ENCODE peak calls at places on chromosomes 11 and 22, in seven cellular contexts. J, L, E, G, Y, C and X are unnamed samples.

GRCh38 chr11:42778193-42778592 is 533.6 kb upstream of the API5 start:
- DNase-seq in J (no peak), L (no peak), E (no peak), G (no peak), Y (no peak), C (no peak), X (no peak)

GRCh38 chr11:20367313-20367948 is 3.9 kb downstream of the HTATIP2 start:
- DNase-seq in J (no peak), L (no peak), E (no peak), G (peak; percentile 92), Y (no peak), C (no peak), X (peak; percentile 93)

GRCh38 chr22:24011735-24012068 is 598 bp downstream of the CABIN1 start:
- DNase-seq in J (peak; percentile 76), L (no peak), E (peak; percentile 32), G (no peak), Y (no peak), C (no peak), X (peak; percentile 20)

GRCh38 chr22:29233503-29233902 is 27.8 kb downstream of the EMID1 start:
- DNase-seq in J (no peak), L (no peak), E (no peak), G (no peak), Y (no peak), C (no peak), X (no peak)

GRCh38 chr22:49590381-49590780 is 237.3 kb downstream of the BRD1 start:
- DNase-seq in J (peak; percentile 54), L (peak; percentile 46), E (no peak), G (no peak), Y (no peak), C (no peak), X (no peak)

GRCh38 chr11:87529486-87529885 is 491.8 kb downstream of the TMEM135 start:
- DNase-seq in J (no peak), L (no peak), E (no peak), G (peak; percentile 4), Y (no peak), C (no peak), X (peak; percentile 16)

GRCh38 chr11:69894126-69895047 is 75.2 kb upstream of the FGF3 start:
- DNase-seq in J (peak; percentile 51), L (peak; percentile 60), E (no peak), G (peak; percentile 17), Y (no peak), C (no peak), X (no peak)

GRCh38 chr22:26974914-26975313 is 317.5 kb downstream of the MIAT start:
- DNase-seq in J (no peak), L (no peak), E (no peak), G (no peak), Y (no peak), C (no peak), X (no peak)

GRCh38 chr22:50696799-50697561 is 24.4 kb downstream of the SHANK3 start:
- DNase-seq in J (peak; percentile 80), L (peak; percentile 65), E (no peak), G (peak; percentile 11), Y (peak; percentile 62), C (no peak), X (no peak)

GRCh38 chr11:40388097-40388818 is 1071.2 kb downstream of the LRRC4C start:
- DNase-seq in J (no peak), L (no peak), E (no peak), G (no peak), Y (no peak), C (no peak), X (peak; percentile 35)

GRCh38 chr11:69295995-69296889 is 2.3 kb downstream of the MYEOV start:
- DNase-seq in J (no peak), L (peak; percentile 76), E (no peak), G (peak; percentile 44), Y (peak; percentile 40), C (no peak), X (peak; percentile 71)

GRCh38 chr11:95284057-95285052 is 53.4 kb upstream of the SESN3 start:
- DNase-seq in J (no peak), L (no peak), E (no peak), G (peak; percentile 36), Y (no peak), C (no peak), X (peak; percentile 86)

GRCh38 chr11:75475767-75476650 is 43.0 kb upstream of the KLHL35 start:
- DNase-seq in J (peak; percentile 36), L (no peak), E (no peak), G (peak; percentile 30), Y (no peak), C (no peak), X (peak; percentile 61)

GRCh38 chr11:20530942-20531703 is 68.3 kb upstream of the SLC6A5 start:
- DNase-seq in J (no peak), L (no peak), E (no peak), G (no peak), Y (no peak), C (no peak), X (no peak)

GRCh38 chr22:43826142-43827093 is 14.3 kb upstream of the EFCAB6 start:
- DNase-seq in J (no peak), L (peak; percentile 53), E (peak; percentile 35), G (peak; percentile 68), Y (no peak), C (no peak), X (peak; percentile 75)

GRCh38 chr11:61334434-61335354 is 1.7 kb downstream of the TKFC start:
- DNase-seq in J (no peak), L (no peak), E (peak; percentile 42), G (peak; percentile 45), Y (no peak), C (no peak), X (peak; percentile 65)

GRCh38 chr11:128579790-128580504 is 7.4 kb downstream of the ETS1 start:
- DNase-seq in J (no peak), L (no peak), E (no peak), G (peak; percentile 53), Y (no peak), C (no peak), X (peak; percentile 85)

GRCh38 chr22:36551096-36551495 is 22.1 kb upstream of the EIF3D start:
- DNase-seq in J (no peak), L (no peak), E (no peak), G (no peak), Y (no peak), C (no peak), X (no peak)

GRCh38 chr11:122069946-122070345 is 46.1 kb downstream of the BLID start:
- DNase-seq in J (no peak), L (no peak), E (peak; percentile 26), G (peak; percentile 43), Y (peak; percentile 64), C (no peak), X (peak; percentile 43)

GRCh38 chr11:78371221-78371899 is 46.3 kb downstream of the GAB2 start:
- DNase-seq in J (no peak), L (no peak), E (no peak), G (no peak), Y (no peak), C (no peak), X (no peak)

GRCh38 chr22:37240941-37241320 is 3.1 kb downstream of the RAC2 start:
- DNase-seq in J (no peak), L (no peak), E (no peak), G (no peak), Y (no peak), C (no peak), X (no peak)

GRCh38 chr11:117519170-117519569 is 191.5 kb downstream of the CEP164 start:
- DNase-seq in J (no peak), L (no peak), E (no peak), G (no peak), Y (no peak), C (no peak), X (no peak)

GRCh38 chr22:17269224-17269606 is 50.0 kb upstream of the ADA2 start:
- DNase-seq in J (no peak), L (no peak), E (no peak), G (no peak), Y (no peak), C (no peak), X (no peak)

GRCh38 chr11:1455032-1455762 is 31.4 kb downstream of the MOB2 start:
- DNase-seq in J (no peak), L (no peak), E (no peak), G (no peak), Y (no peak), C (no peak), X (no peak)

GRCh38 chr11:128210148-128210940 is 377.0 kb downstream of the ETS1 start:
- DNase-seq in J (no peak), L (no peak), E (peak; percentile 44), G (peak; percentile 100), Y (no peak), C (no peak), X (peak; percentile 100)

GRCh38 chr11:26860411-26860810 is 133.5 kb upstream of the FIBIN start:
- DNase-seq in J (no peak), L (no peak), E (no peak), G (no peak), Y (no peak), C (no peak), X (no peak)

GRCh38 chr11:67119577-67120391 is 721 bp downstream of the KDM2A start:
- DNase-seq in J (peak; percentile 88), L (peak; percentile 67), E (peak; percentile 41), G (peak; percentile 20), Y (peak; percentile 53), C (no peak), X (no peak)

DNA sequence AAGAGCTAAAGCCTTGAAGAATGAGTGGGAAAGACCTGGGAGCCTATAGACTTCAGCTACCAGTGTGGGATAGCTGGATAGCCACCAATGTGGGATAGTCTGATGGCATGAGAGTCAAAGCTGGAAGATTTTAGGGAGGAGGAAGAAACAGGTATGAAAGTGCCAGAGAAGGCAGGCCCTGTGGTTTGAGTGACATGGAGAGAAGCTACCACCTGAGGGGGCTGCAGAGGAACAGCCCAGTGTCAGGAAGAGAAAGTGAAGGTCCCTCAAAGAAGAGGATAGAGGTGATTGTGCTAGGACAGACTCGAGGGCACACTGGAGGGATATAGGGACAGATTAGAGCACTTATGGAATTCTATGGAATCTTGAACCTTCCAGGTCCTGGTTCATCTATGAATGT is 23.1 kb upstream of the PAX6 start:
- DNase-seq in J (no peak), L (no peak), E (no peak), G (no peak), Y (no peak), C (no peak), X (no peak)
- H3K27me3 ChIP-seq in J (peaks cover 100% of the 10 kb centered on the region), L (peaks cover 74% of the 10 kb centered on the region), E (no peaks in the 10 kb centered on the region), G (peaks cover 5% of the 10 kb centered on the region), Y (peaks cover 7% of the 10 kb centered on the region), C (no peaks in the 10 kb centered on the region), X (peaks cover 9% of the 10 kb centered on the region)

GRCh38 chr11:64777449-64778222 is 706 bp downstream of the SF1 start:
- DNase-seq in J (peak; percentile 94), L (peak; percentile 92), E (peak; percentile 82), G (peak; percentile 78), Y (peak; percentile 82), C (peak; percentile 43), X (peak; percentile 66)
- H3K4me3 ChIP-seq in J (peak overlapping the region; percentile 84), L (peak overlapping the region; percentile 82), E (peak overlapping the region; percentile 99), G (peak overlapping the region; percentile 64), Y (peak overlapping the region; percentile 96), C (peak overlapping the region; percentile 99), X (peak overlapping the region; percentile 69)

GRCh38 chr22:38772624-38772873 is 16.8 kb upstream of the SUN2 start:
- DNase-seq in J (no peak), L (no peak), E (no peak), G (no peak), Y (no peak), C (no peak), X (no peak)
- TF ChIP-seq CTCF in J (no peak), L (no peak), E (no peak), G (no peak), Y (no peak), C (no peak), X (no peak)

GRCh38 chr11:46485852-46486443 is 94.4 kb upstream of the CHRM4 start:
- DNase-seq in J (no peak), L (no peak), E (no peak), G (no peak), Y (no peak), C (no peak), X (no peak)
- H3K27me3 ChIP-seq in J (no peaks in the 10 kb centered on the region), L (no peaks in the 10 kb centered on the region), E (no peaks in the 10 kb centered on the region), G (no peaks in the 10 kb centered on the region), Y (no peaks in the 10 kb centered on the region), C (no peaks in the 10 kb centered on the region), X (no peaks in the 10 kb centered on the region)